ENCODE peak calls at places on chromosomes 4 and X, in seven cellular contexts. B is AG10803, E is AG04450, Y is colonic mucosa, K is transverse colon, C is upper lobe of left lung, X is A549. J is an unnamed sample.

GRCh38 chr4:182537031-182537617 is 293.9 kb downstream of the TENM3 start:
- DNase-seq in B (no peak), E (no peak), Y (no peak), K (no peak), C (no peak), X (no peak), J (no peak)

GRCh38 chr4:1725521-1725920 is 4.2 kb downstream of the TACC3 start:
- DNase-seq in B (no peak), E (no peak), Y (no peak), K (no peak), C (peak; percentile 62), X (no peak), J (no peak)

GRCh38 chr4:112550728-112551127 is 34.7 kb upstream of the NEUROG2 start:
- DNase-seq in B (peak; percentile 50), E (peak; percentile 34), Y (no peak), K (no peak), C (no peak), X (no peak), J (no peak)

GRCh38 chrX:46327229-46328081 is 217.8 kb downstream of the ZNF674 start:
- DNase-seq in B (peak; percentile 75), E (no peak), Y (peak; percentile 43), K (peak; percentile 31), C (no peak), X (peak; percentile 96), J (peak; percentile 41)

GRCh38 chr4:158169931-158170690 is 2.7 kb downstream of the GASK1B start:
- DNase-seq in B (peak; percentile 56), E (no peak), Y (no peak), K (no peak), C (peak; percentile 86), X (no peak), J (no peak)

GRCh38 chr4:156560701-156561100 is 410.9 kb downstream of the PDGFC start:
- DNase-seq in B (no peak), E (no peak), Y (no peak), K (no peak), C (no peak), X (no peak), J (no peak)

GRCh38 chr4:3207531-3208037 is 41.4 kb upstream of the MSANTD1 start:
- DNase-seq in B (peak; percentile 77), E (no peak), Y (no peak), K (no peak), C (no peak), X (no peak), J (no peak)

GRCh38 chr4:119212251-119212963 is at the start of gene USP53:
- DNase-seq in B (peak; percentile 96), E (peak; percentile 92), Y (peak; percentile 99), K (peak; percentile 99), C (peak; percentile 99), X (peak; percentile 97), J (peak; percentile 97)

GRCh38 chrX:103779156-103779555 is 2.5 kb downstream of the PLP1 start:
- DNase-seq in B (no peak), E (no peak), Y (no peak), K (no peak), C (no peak), X (no peak), J (no peak)

GRCh38 chrX:124300412-124300811 is 32.0 kb upstream of the TEX13D start:
- DNase-seq in B (no peak), E (no peak), Y (no peak), K (no peak), C (no peak), X (no peak), J (no peak)

GRCh38 chrX:80808854-80809493 is 703 bp downstream of the BRWD3 start:
- DNase-seq in B (peak; percentile 2), E (no peak), Y (peak; percentile 41), K (peak; percentile 28), C (no peak), X (peak; percentile 20), J (no peak)

GRCh38 chrX:118455013-118455412 is 40.6 kb upstream of the DOCK11 start:
- DNase-seq in B (no peak), E (no peak), Y (no peak), K (no peak), C (no peak), X (no peak), J (no peak)

GRCh38 chrX:118459494-118459893 is 36.1 kb upstream of the DOCK11 start:
- DNase-seq in B (peak; percentile 47), E (no peak), Y (no peak), K (no peak), C (no peak), X (peak; percentile 47), J (no peak)
- TF ChIP-seq CTCF in B (peak; percentile 68), E (peak; percentile 69), Y (peak; percentile 13), K (peak; percentile 43), C (peak; percentile 46), X (peak; percentile 65), J (peak; percentile 49)

GRCh38 chrX:150364347-150365050 is 1.4 kb downstream of the MAMLD1 start:
- DNase-seq in B (no peak), E (no peak), Y (peak; percentile 24), K (peak; percentile 21), C (peak; percentile 82), X (peak; percentile 21), J (no peak)

GRCh38 chrX:150365051-150365952 is 2.2 kb downstream of the MAMLD1 start:
- DNase-seq in B (peak; percentile 46), E (no peak), Y (peak; percentile 62), K (peak; percentile 65), C (peak; percentile 93), X (peak; percentile 80), J (no peak)

GRCh38 chrX:150362599-150363481 is at the start of gene MAMLD1:
- DNase-seq in B (peak; percentile 82), E (no peak), Y (peak; percentile 46), K (peak; percentile 67), C (peak; percentile 93), X (peak; percentile 82), J (peak; percentile 48)

GRCh38 chrX:150361777-150362351 is 1.3 kb upstream of the MAMLD1 start:
- DNase-seq in B (no peak), E (no peak), Y (no peak), K (no peak), C (peak; percentile 66), X (peak; percentile 28), J (no peak)

DNA sequence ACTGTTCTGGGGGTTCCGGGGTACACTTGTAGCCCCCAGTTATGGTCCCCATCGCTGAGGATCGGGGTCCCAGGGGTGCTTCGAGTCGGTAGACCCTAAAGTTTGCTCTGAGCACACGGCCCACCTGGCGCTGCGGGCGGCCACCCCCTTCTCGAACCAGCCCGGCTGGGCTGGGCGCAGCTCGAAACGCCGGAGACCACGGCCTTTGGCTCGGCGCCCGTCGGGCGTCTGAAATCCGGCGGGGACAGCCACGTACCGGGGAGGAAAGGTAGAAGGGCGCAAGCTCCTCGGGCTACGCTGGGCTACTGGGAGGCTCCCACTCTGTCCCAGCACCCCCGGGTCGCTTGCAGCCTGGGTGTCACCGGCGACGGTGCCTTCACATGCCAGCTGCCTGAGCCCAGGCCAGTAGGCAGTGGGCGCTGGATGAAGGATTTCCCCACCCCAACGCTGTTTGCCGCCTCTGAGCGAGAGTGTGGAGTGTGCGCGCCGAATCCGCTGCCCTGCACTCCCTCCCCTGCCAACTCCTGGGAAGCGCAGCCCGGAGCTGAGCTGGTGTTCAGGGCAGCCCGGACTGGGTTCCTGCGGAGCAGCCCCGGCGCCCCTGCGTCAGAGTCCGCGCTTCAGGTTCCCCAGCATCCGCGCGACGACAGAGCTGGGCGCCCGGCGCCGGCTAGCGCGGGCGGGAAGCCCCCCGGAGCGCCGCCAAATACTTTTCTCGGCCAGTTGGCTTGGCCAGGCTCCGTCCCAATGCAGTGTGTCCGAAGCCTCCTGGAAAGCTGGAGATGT is 637 bp downstream of the MAMLD1 start:
- DNase-seq in B (peak; percentile 40), E (no peak), Y (no peak), K (peak; percentile 14), C (peak; percentile 83), X (peak; percentile 61), J (peak; percentile 44)
- TF ChIP-seq CTCF in B (peak; percentile 6), E (peak; percentile 29), Y (no peak), K (no peak), C (no peak), X (no peak), J (no peak)

DNA sequence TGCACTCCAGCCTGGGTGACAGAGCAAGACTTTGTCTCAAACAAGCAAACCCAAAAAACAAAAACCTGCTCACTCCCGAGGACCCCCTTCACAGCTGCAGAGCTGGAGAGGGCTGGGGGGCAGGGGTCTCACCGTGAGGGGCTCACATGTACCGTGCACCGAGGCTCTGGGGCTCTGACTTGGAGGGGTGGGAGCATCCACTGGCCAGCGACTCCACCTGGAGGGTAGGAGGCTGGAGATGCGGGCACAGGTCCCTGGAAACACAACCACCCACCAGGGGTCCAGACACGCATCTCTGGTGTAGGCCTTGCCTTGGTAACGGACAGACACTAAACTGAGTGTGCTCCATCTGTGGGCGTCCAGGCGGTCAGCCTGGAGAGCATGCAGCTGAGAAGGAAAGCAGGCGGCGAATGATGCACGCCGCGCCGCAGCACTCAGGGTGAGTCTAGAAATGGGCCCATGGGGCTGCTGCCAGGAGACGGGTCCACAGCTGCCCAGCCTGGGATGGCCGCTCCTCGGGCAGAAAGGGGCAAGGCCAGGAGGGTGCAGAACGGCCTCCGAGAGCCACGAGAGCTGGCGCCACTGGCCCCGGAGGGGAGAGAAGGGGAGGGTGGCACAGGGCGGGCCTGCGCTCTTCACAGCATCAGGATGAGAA is 26.1 kb downstream of the PPP2R3B start:
- DNase-seq in B (no peak), E (no peak), Y (no peak), K (no peak), C (peak; percentile 60), X (no peak), J (no peak)
- TF ChIP-seq CTCF in B (no peak), E (no peak), Y (no peak), K (no peak), C (no peak), X (no peak), J (no peak)

DNA sequence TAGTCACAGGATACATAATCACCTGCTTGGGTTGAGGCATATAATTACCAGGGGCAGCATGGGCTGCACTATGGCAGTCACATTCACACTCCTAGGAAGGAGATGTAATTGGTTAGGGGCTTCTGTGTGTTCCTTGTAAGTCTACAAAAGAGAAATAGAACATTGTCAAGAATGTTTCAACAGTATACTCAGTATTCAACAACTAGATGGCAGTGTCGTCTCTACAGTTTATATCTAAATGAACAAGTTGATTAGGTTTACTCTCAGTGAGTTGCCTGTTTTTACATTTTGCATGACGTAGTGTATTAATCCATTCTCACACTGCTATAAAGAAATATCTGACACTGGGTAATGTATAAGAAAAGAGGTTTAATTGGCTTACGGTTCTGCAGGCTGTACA is 50.5 kb upstream of the RAB33B start:
- DNase-seq in B (no peak), E (no peak), Y (no peak), K (no peak), C (no peak), X (no peak), J (no peak)
- TF ChIP-seq CTCF in B (no peak), E (no peak), Y (no peak), K (no peak), C (no peak), X (no peak), J (no peak)